ENCODE peak calls at places on chromosomes 16 and 17, in eight cellular contexts. One of them, this sample, is unnamed.

GRCh38 chr17:36641877-36642845 is 40.8 kb downstream of the MRM1 start:
- DNase-seq in cardiac muscle cell: no peak
- DNase-seq in SK-N-SH: peak
- DNase-seq in GM20000: no peak
- DNase-seq in endodermal cell: peak
- DNase-seq in foreskin fibroblast: no peak
- DNase-seq in fibroblast of pulmonary artery: no peak
- DNase-seq in pancreas: no peak
- DNase-seq in this sample: no peak

GRCh38 chr16:951660-952301 is 19.0 kb downstream of the LMF1 start:
- DNase-seq in SK-N-SH: no peak
- DNase-seq in endodermal cell: no peak
- DNase-seq in foreskin fibroblast: no peak
- DNase-seq in fibroblast of pulmonary artery: no peak
- DNase-seq in cardiac muscle cell: no peak
- DNase-seq in GM20000: no peak
- DNase-seq in pancreas: no peak
- DNase-seq in this sample: no peak

GRCh38 chr17:35740997-35741931 is 9.8 kb downstream of the RASL10B start:
- DNase-seq in cardiac muscle cell: peak
- DNase-seq in GM20000: no peak
- DNase-seq in SK-N-SH: peak
- DNase-seq in foreskin fibroblast: no peak
- DNase-seq in fibroblast of pulmonary artery: no peak
- DNase-seq in endodermal cell: peak
- DNase-seq in pancreas: no peak
- DNase-seq in this sample: no peak

GRCh38 chr16:84314814-84315213 is 20.1 kb downstream of the WFDC1 start:
- DNase-seq in foreskin fibroblast: no peak
- DNase-seq in pancreas: no peak
- DNase-seq in cardiac muscle cell: no peak
- DNase-seq in fibroblast of pulmonary artery: no peak
- DNase-seq in endodermal cell: peak
- DNase-seq in SK-N-SH: no peak
- DNase-seq in GM20000: no peak
- DNase-seq in this sample: no peak

GRCh38 chr16:29170393-29171239 is 185.8 kb downstream of the LAT start:
- DNase-seq in cardiac muscle cell: no peak
- DNase-seq in foreskin fibroblast: no peak
- DNase-seq in SK-N-SH: peak
- DNase-seq in fibroblast of pulmonary artery: no peak
- DNase-seq in endodermal cell: no peak
- DNase-seq in pancreas: no peak
- DNase-seq in GM20000: no peak
- DNase-seq in this sample: no peak

GRCh38 chr17:51275381-51275780 is 15.0 kb downstream of the UTP18 start:
- DNase-seq in pancreas: no peak
- DNase-seq in endodermal cell: no peak
- DNase-seq in cardiac muscle cell: peak
- DNase-seq in GM20000: no peak
- DNase-seq in SK-N-SH: no peak
- DNase-seq in foreskin fibroblast: no peak
- DNase-seq in fibroblast of pulmonary artery: peak
- DNase-seq in this sample: no peak

GRCh38 chr16:732936-733335 is 6.0 kb downstream of the HAGHL start:
- DNase-seq in GM20000: no peak
- DNase-seq in fibroblast of pulmonary artery: no peak
- DNase-seq in SK-N-SH: no peak
- DNase-seq in cardiac muscle cell: no peak
- DNase-seq in endodermal cell: peak
- DNase-seq in foreskin fibroblast: no peak
- DNase-seq in pancreas: peak
- DNase-seq in this sample: no peak

GRCh38 chr17:10103712-10104111 is 94.7 kb downstream of the GAS7 start:
- DNase-seq in foreskin fibroblast: no peak
- DNase-seq in endodermal cell: no peak
- DNase-seq in fibroblast of pulmonary artery: no peak
- DNase-seq in pancreas: no peak
- DNase-seq in SK-N-SH: no peak
- DNase-seq in cardiac muscle cell: no peak
- DNase-seq in GM20000: no peak
- DNase-seq in this sample: no peak

GRCh38 chr17:18944646-18945045 is 7.3 kb upstream of the SLC5A10 start:
- DNase-seq in GM20000: no peak
- DNase-seq in pancreas: no peak
- DNase-seq in cardiac muscle cell: no peak
- DNase-seq in endodermal cell: no peak
- DNase-seq in SK-N-SH: no peak
- DNase-seq in fibroblast of pulmonary artery: no peak
- DNase-seq in foreskin fibroblast: no peak
- DNase-seq in this sample: no peak

GRCh38 chr16:1929105-1929504 is 10.9 kb upstream of the HS3ST6 start:
- DNase-seq in SK-N-SH: peak
- DNase-seq in GM20000: peak
- DNase-seq in foreskin fibroblast: no peak
- DNase-seq in endodermal cell: peak
- DNase-seq in pancreas: no peak
- DNase-seq in cardiac muscle cell: peak
- DNase-seq in fibroblast of pulmonary artery: no peak
- DNase-seq in this sample: no peak

GRCh38 chr17:75077490-75078096 is 10.2 kb upstream of the SLC16A5 start:
- DNase-seq in endodermal cell: no peak
- DNase-seq in SK-N-SH: no peak
- DNase-seq in pancreas: peak
- DNase-seq in fibroblast of pulmonary artery: no peak
- DNase-seq in GM20000: peak
- DNase-seq in foreskin fibroblast: no peak
- DNase-seq in cardiac muscle cell: peak
- DNase-seq in this sample: no peak

GRCh38 chr17:73705594-73705993 is 61.3 kb upstream of the SDK2 start:
- DNase-seq in endodermal cell: no peak
- DNase-seq in fibroblast of pulmonary artery: peak
- DNase-seq in pancreas: no peak
- DNase-seq in SK-N-SH: peak
- DNase-seq in GM20000: no peak
- DNase-seq in foreskin fibroblast: peak
- DNase-seq in cardiac muscle cell: peak
- DNase-seq in this sample: no peak

GRCh38 chr17:3870871-3871306 is 22.0 kb downstream of the CAMKK1 start:
- DNase-seq in GM20000: peak
- DNase-seq in SK-N-SH: no peak
- DNase-seq in pancreas: no peak
- DNase-seq in foreskin fibroblast: no peak
- DNase-seq in fibroblast of pulmonary artery: peak
- DNase-seq in endodermal cell: no peak
- DNase-seq in cardiac muscle cell: peak
- DNase-seq in this sample: no peak

GRCh38 chr17:4679652-4680051 is 24.3 kb downstream of the PELP1 start:
- DNase-seq in pancreas: no peak
- DNase-seq in endodermal cell: peak
- DNase-seq in SK-N-SH: no peak
- DNase-seq in cardiac muscle cell: peak
- DNase-seq in fibroblast of pulmonary artery: peak
- DNase-seq in foreskin fibroblast: peak
- DNase-seq in GM20000: no peak
- DNase-seq in this sample: no peak

GRCh38 chr17:3792481-3792880 is 8.5 kb downstream of the ITGAE start:
- DNase-seq in GM20000: no peak
- DNase-seq in foreskin fibroblast: no peak
- DNase-seq in pancreas: no peak
- DNase-seq in endodermal cell: no peak
- DNase-seq in fibroblast of pulmonary artery: no peak
- DNase-seq in cardiac muscle cell: no peak
- DNase-seq in SK-N-SH: no peak
- DNase-seq in this sample: no peak

GRCh38 chr16:67803894-67804293 is 2.5 kb downstream of the RANBP10 start:
- DNase-seq in endodermal cell: no peak
- DNase-seq in pancreas: no peak
- DNase-seq in fibroblast of pulmonary artery: no peak
- DNase-seq in foreskin fibroblast: no peak
- DNase-seq in cardiac muscle cell: no peak
- DNase-seq in GM20000: peak
- DNase-seq in SK-N-SH: no peak
- DNase-seq in this sample: no peak

GRCh38 chr17:56125830-56126819 is 27.1 kb upstream of the ANKFN1 start:
- DNase-seq in GM20000: no peak
- DNase-seq in foreskin fibroblast: peak
- DNase-seq in cardiac muscle cell: peak
- DNase-seq in pancreas: peak
- DNase-seq in fibroblast of pulmonary artery: peak
- DNase-seq in endodermal cell: peak
- DNase-seq in SK-N-SH: peak
- DNase-seq in this sample: no peak

GRCh38 chr16:55623640-55624039 is 32.1 kb upstream of the SLC6A2 start:
- DNase-seq in foreskin fibroblast: no peak
- DNase-seq in fibroblast of pulmonary artery: no peak
- DNase-seq in pancreas: no peak
- DNase-seq in cardiac muscle cell: no peak
- DNase-seq in SK-N-SH: no peak
- DNase-seq in endodermal cell: no peak
- DNase-seq in GM20000: no peak
- DNase-seq in this sample: no peak

GRCh38 chr16:74999208-74999682 is 421 bp downstream of the ZNRF1 start:
- DNase-seq in endodermal cell: peak
- DNase-seq in pancreas: peak
- DNase-seq in fibroblast of pulmonary artery: no peak
- DNase-seq in cardiac muscle cell: peak
- DNase-seq in GM20000: peak
- DNase-seq in foreskin fibroblast: no peak
- DNase-seq in SK-N-SH: no peak
- DNase-seq in this sample: no peak

GRCh38 chr17:30970757-30971567 is at the start of gene RNF135:
- DNase-seq in cardiac muscle cell: peak
- DNase-seq in pancreas: peak
- DNase-seq in GM20000: peak
- DNase-seq in foreskin fibroblast: peak
- DNase-seq in fibroblast of pulmonary artery: peak
- DNase-seq in endodermal cell: peak
- DNase-seq in SK-N-SH: no peak
- DNase-seq in this sample: no peak
- TF ChIP-seq CTCF in cardiac muscle cell: no peak
- TF ChIP-seq CTCF in pancreas: peak
- TF ChIP-seq CTCF in GM20000: no peak
- TF ChIP-seq CTCF in foreskin fibroblast: peak
- TF ChIP-seq CTCF in fibroblast of pulmonary artery: no peak
- TF ChIP-seq CTCF in endodermal cell: peak
- TF ChIP-seq CTCF in SK-N-SH: no peak
- TF ChIP-seq CTCF in this sample: peak

GRCh38 chr16:69481901-69482341 is 57.5 kb downstream of the CYB5B start:
- DNase-seq in pancreas: no peak
- DNase-seq in SK-N-SH: no peak
- DNase-seq in foreskin fibroblast: peak
- DNase-seq in GM20000: no peak
- DNase-seq in cardiac muscle cell: peak
- DNase-seq in endodermal cell: peak
- DNase-seq in fibroblast of pulmonary artery: peak
- DNase-seq in this sample: no peak
- TF ChIP-seq CTCF in pancreas: no peak
- TF ChIP-seq CTCF in SK-N-SH: no peak
- TF ChIP-seq CTCF in foreskin fibroblast: no peak
- TF ChIP-seq CTCF in GM20000: no peak
- TF ChIP-seq CTCF in cardiac muscle cell: peak
- TF ChIP-seq CTCF in endodermal cell: no peak
- TF ChIP-seq CTCF in fibroblast of pulmonary artery: peak
- TF ChIP-seq CTCF in this sample: no peak

DNA sequence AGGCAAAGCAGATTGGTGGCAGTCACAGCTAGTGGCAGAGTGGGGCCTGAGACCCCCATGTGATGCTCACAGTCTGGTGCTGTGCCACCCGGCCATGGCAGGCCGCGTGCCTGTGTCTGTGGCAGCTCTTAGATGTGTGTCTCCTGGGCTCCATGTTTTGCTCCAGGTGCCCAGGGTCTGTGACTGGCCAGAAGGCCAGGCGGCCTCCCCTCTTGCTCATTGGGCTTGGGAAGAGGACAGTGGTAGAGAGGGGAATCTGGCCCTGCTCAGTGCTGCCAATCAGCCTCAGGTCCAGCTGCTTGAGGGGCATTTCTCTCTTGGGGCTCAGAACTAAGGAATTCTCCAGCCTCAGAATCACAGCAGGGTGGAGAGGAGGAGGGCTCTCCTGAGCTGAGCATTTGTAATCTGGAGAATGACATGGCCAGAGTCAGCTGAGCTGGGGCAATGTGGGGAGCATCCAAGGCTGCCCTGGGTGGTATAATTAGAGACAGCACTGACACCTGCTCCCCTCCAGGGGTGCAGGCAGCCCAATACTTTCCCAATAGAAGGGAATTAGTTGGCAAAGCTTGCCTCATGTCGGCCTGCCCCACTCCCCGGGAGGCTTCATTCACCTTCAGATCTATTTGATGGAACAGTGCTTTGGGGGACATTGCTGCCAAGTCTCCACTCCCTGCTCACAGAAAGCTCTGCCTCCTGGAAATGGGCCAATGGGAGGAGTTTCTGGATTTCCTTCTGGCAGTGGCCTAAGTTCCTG is 2.7 kb upstream of the LASP1NB start:
- DNase-seq in fibroblast of pulmonary artery: peak
- DNase-seq in cardiac muscle cell: peak
- DNase-seq in foreskin fibroblast: peak
- DNase-seq in endodermal cell: peak
- DNase-seq in SK-N-SH: peak
- DNase-seq in GM20000: no peak
- DNase-seq in pancreas: peak
- DNase-seq in this sample: no peak
- TF ChIP-seq CTCF in fibroblast of pulmonary artery: no peak
- TF ChIP-seq CTCF in cardiac muscle cell: no peak
- TF ChIP-seq CTCF in foreskin fibroblast: no peak
- TF ChIP-seq CTCF in endodermal cell: peak
- TF ChIP-seq CTCF in SK-N-SH: no peak
- TF ChIP-seq CTCF in GM20000: no peak
- TF ChIP-seq CTCF in pancreas: no peak
- TF ChIP-seq CTCF in this sample: no peak

GRCh38 chr17:17659340-17659739 is 21.9 kb upstream of the RAI1 start:
- DNase-seq in endodermal cell: no peak
- DNase-seq in GM20000: no peak
- DNase-seq in foreskin fibroblast: no peak
- DNase-seq in SK-N-SH: no peak
- DNase-seq in cardiac muscle cell: no peak
- DNase-seq in fibroblast of pulmonary artery: no peak
- DNase-seq in pancreas: no peak
- DNase-seq in this sample: no peak

GRCh38 chr17:17661134-17661533 is 20.1 kb upstream of the RAI1 start:
- DNase-seq in SK-N-SH: no peak
- DNase-seq in foreskin fibroblast: no peak
- DNase-seq in endodermal cell: no peak
- DNase-seq in fibroblast of pulmonary artery: no peak
- DNase-seq in cardiac muscle cell: no peak
- DNase-seq in GM20000: no peak
- DNase-seq in pancreas: peak
- DNase-seq in this sample: no peak

GRCh38 chr17:17664073-17664470 is 17.2 kb upstream of the RAI1 start:
- DNase-seq in foreskin fibroblast: no peak
- DNase-seq in pancreas: no peak
- DNase-seq in GM20000: no peak
- DNase-seq in endodermal cell: no peak
- DNase-seq in SK-N-SH: no peak
- DNase-seq in cardiac muscle cell: no peak
- DNase-seq in fibroblast of pulmonary artery: no peak
- DNase-seq in this sample: no peak

GRCh38 chr17:17663160-17664072 is 17.8 kb upstream of the RAI1 start:
- DNase-seq in foreskin fibroblast: peak
- DNase-seq in fibroblast of pulmonary artery: peak
- DNase-seq in cardiac muscle cell: peak
- DNase-seq in endodermal cell: peak
- DNase-seq in GM20000: peak
- DNase-seq in SK-N-SH: peak
- DNase-seq in pancreas: no peak
- DNase-seq in this sample: peak

GRCh38 chr17:17661834-17662233 is 19.4 kb upstream of the RAI1 start:
- DNase-seq in GM20000: no peak
- DNase-seq in endodermal cell: no peak
- DNase-seq in foreskin fibroblast: no peak
- DNase-seq in cardiac muscle cell: no peak
- DNase-seq in pancreas: no peak
- DNase-seq in SK-N-SH: peak
- DNase-seq in fibroblast of pulmonary artery: no peak
- DNase-seq in this sample: no peak
- TF ChIP-seq CTCF in GM20000: no peak
- TF ChIP-seq CTCF in endodermal cell: peak
- TF ChIP-seq CTCF in foreskin fibroblast: no peak
- TF ChIP-seq CTCF in cardiac muscle cell: no peak
- TF ChIP-seq CTCF in pancreas: no peak
- TF ChIP-seq CTCF in SK-N-SH: peak
- TF ChIP-seq CTCF in fibroblast of pulmonary artery: peak
- TF ChIP-seq CTCF in this sample: no peak